ENCODE peak calls at places on chromosomes 3 and 15, in seven cellular contexts. Y, G, M, S, N, U and T are unnamed samples. For H3K4me1 and H3K36me3, the result is how much of the 10 kb centered on the place peaks cover.

GRCh38 chr3:186964629-186965028 is 34.3 kb downstream of the ST6GAL1 start:
- DNase-seq in Y (no peak), N (no peak), U (no peak), G (no peak), S (no peak), M (no peak), T (no peak)

GRCh38 chr3:16067837-16068471 is 106.5 kb upstream of the GALNT15 start:
- DNase-seq in N (no peak), G (no peak), Y (no peak), U (peak), S (no peak), M (no peak), T (no peak)

GRCh38 chr15:45199136-45199810 is 11.5 kb upstream of the SHF start:
- DNase-seq in M (peak), Y (peak), S (no peak), G (no peak), U (no peak), N (peak), T (no peak)

GRCh38 chr15:52309154-52309548 is 13.5 kb upstream of the MYO5C start:
- DNase-seq in G (no peak), S (no peak), U (no peak), Y (peak), M (no peak), N (no peak), T (no peak)

GRCh38 chr15:40136470-40136869 is 24.4 kb upstream of the BUB1B start:
- DNase-seq in Y (no peak), U (no peak), S (no peak), G (no peak), M (no peak), N (no peak), T (no peak)

GRCh38 chr3:23696842-23697241 is 108.9 kb upstream of the UBE2E1 start:
- DNase-seq in G (no peak), S (no peak), M (no peak), U (peak), N (no peak), Y (no peak), T (no peak)

GRCh38 chr3:17638351-17638750 is 104.1 kb downstream of the TBC1D5 start:
- DNase-seq in Y (no peak), U (peak), S (no peak), G (no peak), N (no peak), M (no peak), T (no peak)

GRCh38 chr3:42424911-42425310 is 14.5 kb upstream of the LYZL4 start:
- DNase-seq in N (no peak), G (no peak), M (no peak), U (no peak), S (no peak), Y (no peak), T (no peak)

GRCh38 chr15:25971053-25971452 is 107.9 kb upstream of the ATP10A start:
- DNase-seq in G (no peak), M (no peak), U (peak), S (no peak), Y (no peak), N (no peak), T (no peak)

GRCh38 chr3:170520996-170521395 is 64.9 kb downstream of the SLC7A14 start:
- DNase-seq in M (no peak), U (peak), G (no peak), N (peak), Y (no peak), S (no peak), T (no peak)

GRCh38 chr3:9175421-9175820 is 74.0 kb downstream of the SRGAP3 start:
- DNase-seq in G (no peak), N (peak), S (no peak), Y (peak), U (no peak), M (peak), T (no peak)

GRCh38 chr3:96083610-96084009 is 730.8 kb upstream of the EPHA6 start:
- DNase-seq in N (no peak), S (no peak), G (no peak), U (no peak), M (no peak), Y (no peak), T (no peak)

GRCh38 chr3:41690766-41691563 is 270.9 kb downstream of the ULK4 start:
- DNase-seq in U (no peak), M (peak), S (no peak), G (no peak), Y (no peak), N (no peak), T (no peak)

GRCh38 chr15:94387854-94388441 is 156.6 kb downstream of the MCTP2 start:
- DNase-seq in S (no peak), Y (no peak), N (no peak), M (no peak), U (no peak), G (no peak), T (no peak)

GRCh38 chr3:119562307-119562961 is 3.0 kb upstream of the CD80 start:
- DNase-seq in Y (no peak), S (no peak), M (no peak), G (peak), U (no peak), N (no peak), T (no peak)

GRCh38 chr3:9276761-9277370 is 27.4 kb upstream of the SRGAP3 start:
- DNase-seq in Y (no peak), N (peak), G (no peak), S (no peak), M (no peak), U (no peak), T (no peak)

GRCh38 chr15:100879046-100879445 is 585 bp upstream of the ALDH1A3 start:
- DNase-seq in N (peak), S (no peak), G (no peak), U (no peak), M (no peak), Y (no peak), T (peak)

GRCh38 chr15:49712162-49712561 is 91.3 kb downstream of the DTWD1 start:
- DNase-seq in Y (no peak), N (no peak), G (no peak), S (no peak), U (no peak), M (no peak), T (no peak)

GRCh38 chr15:86624261-86625036 is 544.8 kb downstream of the AGBL1 start:
- DNase-seq in Y (peak), N (peak), U (peak), M (no peak), G (peak), S (peak), T (peak)

GRCh38 chr3:108493862-108494261 is 16.5 kb downstream of the MYH15 start:
- DNase-seq in Y (no peak), U (no peak), N (no peak), S (no peak), G (no peak), M (no peak), T (no peak)

GRCh38 chr3:13846716-13847570 is 32.9 kb downstream of the WNT7A start:
- DNase-seq in U (no peak), N (no peak), G (no peak), Y (no peak), M (no peak), S (no peak), T (no peak)

GRCh38 chr15:35533130-35534110 is 12.5 kb downstream of the DPH6 start:
- DNase-seq in G (no peak), Y (no peak), N (peak), M (no peak), U (peak), S (no peak), T (no peak)

GRCh38 chr3:123831420-123831819 is 52.7 kb downstream of the MYLK start:
- DNase-seq in G (no peak), S (no peak), U (no peak), N (no peak), Y (no peak), M (peak), T (no peak)

GRCh38 chr3:73043414-73043813 is 18.0 kb upstream of the EBLN2 start:
- DNase-seq in G (no peak), S (no peak), M (no peak), Y (no peak), U (no peak), N (no peak), T (no peak)

GRCh38 chr3:73045391-73045790 is 16.1 kb upstream of the EBLN2 start:
- DNase-seq in N (peak), M (no peak), U (peak), Y (no peak), S (no peak), G (no peak), T (no peak)

GRCh38 chr3:73041537-73041936 is 19.9 kb upstream of the EBLN2 start:
- DNase-seq in G (no peak), S (no peak), M (no peak), N (no peak), Y (no peak), U (no peak), T (no peak)

GRCh38 chr3:73049319-73049718 is 12.1 kb upstream of the EBLN2 start:
- DNase-seq in Y (no peak), G (no peak), S (no peak), N (no peak), M (no peak), U (no peak), T (no peak)

GRCh38 chr3:73046195-73046594 is 15.3 kb upstream of the EBLN2 start:
- DNase-seq in G (no peak), N (no peak), U (no peak), M (no peak), Y (no peak), S (no peak), T (no peak)
- H3K4me1 ChIP-seq in G (under half), N (under half), U (under half), M (under half), Y (under half), S (under half), T (under half)

GRCh38 chr3:47871389-47871788 is 68.5 kb downstream of the DHX30 start:
- DNase-seq in S (no peak), U (no peak), Y (no peak), G (no peak), M (no peak), N (no peak), T (no peak)
- H3K36me3 ChIP-seq in S (under half), U (half or more), Y (half or more), G (half or more), M (under half), N (under half), T (under half)

GRCh38 chr3:44235604-44236484 is 5.8 kb upstream of the TOPAZ1 start:
- DNase-seq in Y (peak), U (peak), G (peak), M (peak), N (peak), S (peak), T (peak)
- TF ChIP-seq CTCF in Y (peak), U (peak), G (peak), M (peak), N (peak), S (peak), T (peak)

DNA sequence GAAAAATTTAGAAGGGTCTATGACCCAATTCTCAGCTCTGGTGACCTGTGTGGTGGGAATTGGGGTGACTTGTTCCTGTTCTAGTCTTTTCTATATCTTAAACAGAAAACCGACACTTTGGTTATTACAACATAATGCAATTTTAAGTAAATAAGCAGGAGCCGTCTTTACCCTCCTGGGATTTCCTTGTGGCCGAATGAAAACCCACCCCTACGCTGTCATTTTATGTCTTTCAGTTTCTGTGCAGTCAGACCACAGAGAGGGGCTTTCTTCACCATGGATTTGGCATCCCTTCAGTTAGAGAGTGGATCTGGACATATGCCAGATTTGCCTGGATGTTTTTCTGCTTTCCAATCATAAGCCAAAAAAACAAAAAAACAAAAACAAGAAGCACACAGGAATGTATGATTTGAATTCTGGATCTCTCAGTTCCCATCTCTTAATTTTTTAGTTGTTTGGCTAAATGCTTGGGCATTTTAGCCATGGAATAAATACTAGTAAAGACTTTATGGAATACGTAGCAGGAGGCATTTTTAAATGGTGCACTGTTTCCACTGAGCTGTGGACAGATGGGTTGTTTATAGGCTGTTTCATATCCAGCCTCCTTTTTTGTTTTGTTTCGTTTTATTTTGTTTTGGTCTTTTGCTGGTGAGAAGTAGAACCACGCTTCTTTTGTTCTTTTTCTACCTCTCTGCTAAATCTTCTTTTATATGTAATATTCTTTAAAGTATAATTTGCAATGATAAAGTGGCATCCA is 272.9 kb downstream of the FEZF2 start:
- DNase-seq in S (no peak), U (no peak), G (no peak), Y (no peak), N (no peak), M (no peak), T (no peak)
- H3K4me1 ChIP-seq in S (under half), U (under half), G (under half), Y (under half), N (under half), M (under half), T (under half)

DNA sequence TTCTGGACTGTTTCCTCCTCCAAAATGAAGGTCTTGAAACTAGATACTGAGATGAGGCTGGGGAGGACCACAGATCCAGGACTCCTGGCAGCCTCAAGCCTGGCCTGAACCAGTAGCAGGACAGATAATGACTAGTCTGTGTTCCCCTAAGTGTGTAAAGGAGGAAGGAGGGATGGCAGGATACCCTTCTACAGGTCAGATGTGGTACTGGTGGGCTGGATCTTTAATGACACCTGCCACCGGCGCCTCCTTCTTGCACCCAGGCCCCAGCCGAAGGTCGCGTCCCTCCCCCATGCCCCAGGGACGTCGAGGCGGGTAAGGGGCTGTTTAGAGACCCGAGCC is 556 bp downstream of the USP19 start:
- DNase-seq in N (peak), S (no peak), Y (no peak), U (peak), M (no peak), G (no peak), T (no peak)
- H3K36me3 ChIP-seq in N (half or more), S (under half), Y (half or more), U (half or more), M (under half), G (half or more), T (under half)

DNA sequence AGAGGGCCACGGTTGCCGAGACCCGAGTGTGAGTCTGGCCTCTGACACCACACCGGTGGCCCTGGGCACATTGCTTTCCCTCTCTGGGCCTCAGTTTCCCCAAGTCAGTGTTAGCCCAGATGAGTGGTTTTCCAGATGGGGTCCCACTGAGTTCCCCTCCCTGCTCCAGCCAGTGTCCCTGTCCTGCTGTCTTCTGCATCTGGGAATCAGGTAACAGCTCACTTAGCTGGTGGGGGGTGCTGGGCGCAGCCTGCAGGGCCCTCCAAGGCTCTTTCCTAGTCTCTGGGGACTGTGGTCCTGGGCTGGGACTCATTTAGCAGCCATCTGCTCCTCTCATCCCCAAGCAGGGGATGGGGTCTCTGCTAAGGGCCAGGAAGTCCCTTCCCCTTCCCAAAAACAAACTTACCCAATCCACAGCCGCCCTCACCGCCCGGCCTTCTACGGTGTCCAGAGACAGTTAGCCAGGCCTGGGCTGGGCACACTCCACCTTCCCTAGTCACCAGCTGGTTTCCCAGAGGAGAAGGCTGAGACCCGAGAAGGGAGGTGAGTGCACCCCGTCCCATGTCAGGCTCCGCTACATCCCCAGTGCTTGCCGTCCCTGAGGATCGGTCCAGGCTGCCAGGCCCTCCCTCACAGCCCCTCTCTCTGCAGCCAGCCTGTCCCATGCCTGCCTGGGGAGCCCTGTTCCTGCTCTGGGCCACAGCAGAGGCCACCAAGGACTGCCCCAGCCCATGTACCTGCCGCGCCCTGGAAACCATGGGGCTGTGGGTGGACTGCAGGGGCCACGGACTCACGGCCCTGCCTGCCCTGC is 703 bp downstream of the GP9 start:
- DNase-seq in G (no peak), Y (no peak), S (no peak), M (no peak), N (no peak), U (no peak), T (no peak)
- TF ChIP-seq CTCF in G (no peak), Y (no peak), S (no peak), M (no peak), N (no peak), U (no peak), T (no peak)

GRCh38 chr15:68795298-68795848 is 25.3 kb downstream of the ANP32A start:
- DNase-seq in U (peak), M (peak), G (peak), N (peak), S (peak), Y (peak), T (no peak)

GRCh38 chr15:68792901-68793766 is 27.6 kb downstream of the ANP32A start:
- DNase-seq in U (no peak), S (no peak), M (peak), N (no peak), G (peak), Y (peak), T (no peak)

GRCh38 chr15:68794869-68795268 is 25.8 kb downstream of the ANP32A start:
- DNase-seq in M (no peak), Y (no peak), N (no peak), G (no peak), S (no peak), U (no peak), T (no peak)

GRCh38 chr15:68793776-68794175 is 26.9 kb downstream of the ANP32A start:
- DNase-seq in U (no peak), G (no peak), N (no peak), S (no peak), Y (no peak), M (no peak), T (no peak)

GRCh38 chr15:68794307-68794706 is 26.4 kb downstream of the ANP32A start:
- DNase-seq in M (no peak), G (no peak), U (no peak), S (no peak), N (no peak), Y (no peak), T (no peak)
- H3K4me1 ChIP-seq in M (under half), G (half or more), U (under half), S (under half), N (under half), Y (under half), T (under half)

GRCh38 chr15:59153466-59153865 is 48.5 kb downstream of the CCNB2 start:
- DNase-seq in M (no peak), S (no peak), Y (no peak), G (no peak), U (no peak), N (no peak), T (no peak)
- H3K36me3 ChIP-seq in M (under half), S (under half), Y (under half), G (half or more), U (under half), N (under half), T (under half)